ENCODE peak calls at places on chromosomes 6 and 20, in five cellular contexts. L is germinal center, G is epithelial cell of prostate, T is NCI-H1105, R is DMS53. U is an unnamed sample.

GRCh38 chr20:35013421-35014411 is 58.0 kb downstream of the MYH7B start:
- DNase-seq in L (no peak), G (no peak), T (no peak), R (no peak), U (no peak)

GRCh38 chr20:24691901-24692351 is 222.5 kb downstream of the SYNDIG1 start:
- DNase-seq in T (no peak), R (no peak), G (no peak), L (no peak), U (no peak)

GRCh38 chr20:16539280-16539679 is 34.0 kb downstream of the KIF16B start:
- DNase-seq in G (no peak), R (no peak), T (no peak), L (no peak), U (no peak)

GRCh38 chr20:32839227-32839981 is 19.3 kb upstream of the EFCAB8 start:
- DNase-seq in G (no peak), L (no peak), R (no peak), T (no peak), U (no peak)

GRCh38 chr6:42368156-42368555 is 83.6 kb downstream of the TRERF1 start:
- DNase-seq in T (no peak), L (peak), R (no peak), G (no peak), U (no peak)

GRCh38 chr6:41371461-41371991 is 36.1 kb downstream of the NCR2 start:
- DNase-seq in R (peak), T (no peak), L (no peak), G (no peak), U (no peak)

GRCh38 chr6:45896783-45897441 is 118.7 kb downstream of the CLIC5 start:
- DNase-seq in L (no peak), T (no peak), R (no peak), G (no peak), U (no peak)

GRCh38 chr20:51156041-51156795 is 133.3 kb upstream of the KCNG1 start:
- DNase-seq in L (no peak), R (no peak), T (no peak), G (no peak), U (peak)

GRCh38 chr6:14499804-14500203 is 382.2 kb downstream of the CD83 start:
- DNase-seq in R (no peak), G (peak), T (no peak), L (no peak), U (no peak)

GRCh38 chr20:44706371-44707258 is 8.6 kb upstream of the CCN5 start:
- DNase-seq in L (no peak), G (no peak), R (no peak), T (no peak), U (no peak)

GRCh38 chr20:20184149-20184548 is 131.8 kb downstream of the CFAP61 start:
- DNase-seq in G (no peak), T (no peak), L (peak), R (peak), U (no peak)

GRCh38 chr6:75171581-75172360 is 34.1 kb downstream of the COL12A1 start:
- DNase-seq in T (no peak), R (no peak), G (no peak), L (no peak), U (no peak)

GRCh38 chr6:126052485-126052884 is 66.1 kb downstream of the TRMT11 start:
- DNase-seq in L (no peak), T (no peak), R (no peak), G (no peak), U (no peak)

GRCh38 chr6:21922086-21922485 is 328.5 kb downstream of the SOX4 start:
- DNase-seq in T (no peak), L (no peak), R (no peak), G (no peak), U (no peak)

GRCh38 chr6:54291738-54292137 is 16.5 kb upstream of the TINAG start:
- DNase-seq in L (no peak), T (no peak), R (peak), G (peak), U (no peak)

GRCh38 chr6:20404641-20405032 is 3.0 kb downstream of the E2F3 start:
- DNase-seq in R (peak), T (peak), G (no peak), L (peak), U (peak)

GRCh38 chr6:133131621-133132020 is 109.5 kb upstream of the EYA4 start:
- DNase-seq in R (no peak), G (no peak), L (no peak), T (no peak), U (no peak)

GRCh38 chr6:63537126-63537958 is 34.9 kb upstream of the LOC128125822 start:
- DNase-seq in L (no peak), T (peak), R (no peak), G (peak), U (no peak)

GRCh38 chr6:14889698-14890593 is 355.9 kb upstream of the JARID2 start:
- DNase-seq in G (no peak), L (no peak), T (no peak), R (no peak), U (no peak)

GRCh38 chr6:141986457-141986856 is 146.3 kb upstream of the GJE1 start:
- DNase-seq in T (no peak), G (no peak), R (no peak), L (no peak), U (no peak)

GRCh38 chr20:57055345-57055744 is 211.1 kb downstream of the BMP7 start:
- DNase-seq in R (no peak), L (no peak), G (no peak), T (no peak), U (no peak)

GRCh38 chr6:2719053-2719375 is 31.7 kb downstream of the MYLK4 start:
- DNase-seq in T (no peak), L (no peak), R (no peak), G (no peak), U (no peak)

GRCh38 chr6:35601331-35602132 is 87.2 kb downstream of the FKBP5 start:
- DNase-seq in G (no peak), R (no peak), T (peak), L (peak), U (no peak)

GRCh38 chr6:113089056-113089455 is 741.9 kb downstream of the RFPL4B start:
- DNase-seq in R (no peak), T (no peak), L (no peak), G (no peak), U (no peak)

GRCh38 chr20:49832632-49833327 is 20.2 kb downstream of the SLC9A8 start:
- DNase-seq in L (no peak), R (peak), G (no peak), T (no peak), U (no peak)

GRCh38 chr20:44069203-44069931 is 117.6 kb downstream of the JPH2 start:
- DNase-seq in G (no peak), R (no peak), T (no peak), L (no peak), U (no peak)

GRCh38 chr6:134166529-134167221 is 114.3 kb upstream of the SLC2A12 start:
- DNase-seq in L (no peak), T (no peak), R (peak), G (no peak), U (no peak)

GRCh38 chr20:32455171-32455900 is 97.2 kb downstream of the ASXL1 start:
- DNase-seq in T (no peak), L (no peak), G (no peak), R (no peak), U (no peak)

GRCh38 chr6:30591008-30591407 is 19.8 kb downstream of the ABCF1 start:
- DNase-seq in T (no peak), G (peak), R (peak), L (no peak), U (no peak)

GRCh38 chr20:23608251-23608846 is 2.6 kb upstream of the CST9 start:
- DNase-seq in R (no peak), L (no peak), G (no peak), T (no peak), U (no peak)

GRCh38 chr20:51628533-51629398 is 86.2 kb upstream of the NFATC2 start:
- DNase-seq in L (no peak), T (no peak), R (no peak), G (no peak), U (no peak)

GRCh38 chr6:155755452-155755851 is 299.8 kb upstream of the NOX3 start:
- DNase-seq in T (no peak), G (no peak), L (no peak), R (no peak), U (no peak)

GRCh38 chr6:25173951-25174474 is 105.2 kb upstream of the CARMIL1 start:
- DNase-seq in L (no peak), T (no peak), R (peak), G (peak), U (no peak)

GRCh38 chr20:21048841-21049273 is 57.3 kb downstream of the LINC00237 start:
- DNase-seq in L (peak), R (peak), T (no peak), G (no peak), U (no peak)

GRCh38 chr6:159299566-159299965 is 130.4 kb downstream of the FNDC1 start:
- DNase-seq in L (peak), T (no peak), R (no peak), G (no peak), U (no peak)